ENCODE peak calls at places on chromosomes 6 and 20, in seven cellular contexts. U, Q, Z, A, B, C and T are unnamed samples.

GRCh38 chr20:44967207-44967807 is 995 bp downstream of the STK4 start:
- DNase-seq in U (no peak), Q (peak; percentile 64), Z (peak; percentile 76), A (no peak), B (no peak), C (no peak), T (no peak)

GRCh38 chr20:24651171-24651972 is 181.9 kb downstream of the SYNDIG1 start:
- DNase-seq in U (no peak), Q (no peak), Z (no peak), A (no peak), B (peak; percentile 38), C (no peak), T (no peak)

GRCh38 chr6:137089305-137089704 is 44.5 kb upstream of the IL20RA start:
- DNase-seq in U (no peak), Q (no peak), Z (no peak), A (peak; percentile 11), B (no peak), C (peak; percentile 19), T (no peak)

GRCh38 chr6:15287670-15288069 is 41.8 kb downstream of the JARID2 start:
- DNase-seq in U (no peak), Q (no peak), Z (peak; percentile 82), A (no peak), B (no peak), C (no peak), T (no peak)

GRCh38 chr6:82679232-82679631 is 315.6 kb downstream of the TPBG start:
- DNase-seq in U (no peak), Q (no peak), Z (no peak), A (no peak), B (no peak), C (no peak), T (no peak)

GRCh38 chr20:4592316-4593148 is 129.2 kb upstream of the PRND start:
- DNase-seq in U (peak; percentile 41), Q (peak; percentile 57), Z (peak; percentile 18), A (peak; percentile 63), B (peak; percentile 67), C (peak; percentile 73), T (peak; percentile 60)

GRCh38 chr6:111842891-111843290 is 30.4 kb downstream of the FYN start:
- DNase-seq in U (no peak), Q (no peak), Z (no peak), A (no peak), B (no peak), C (peak; percentile 56), T (peak; percentile 3)

GRCh38 chr6:125746731-125747588 is 2.5 kb upstream of the HEY2 start:
- DNase-seq in U (peak; percentile 47), Q (peak; percentile 82), Z (peak; percentile 80), A (no peak), B (peak; percentile 65), C (peak; percentile 85), T (peak; percentile 40)

GRCh38 chr20:64143018-64143801 is 21.0 kb upstream of the MYT1 start:
- DNase-seq in U (no peak), Q (no peak), Z (no peak), A (no peak), B (no peak), C (no peak), T (peak; percentile 41)

GRCh38 chr6:51339728-51340127 is 521.1 kb downstream of the TFAP2B start:
- DNase-seq in U (no peak), Q (no peak), Z (no peak), A (no peak), B (peak; percentile 28), C (no peak), T (no peak)

GRCh38 chr6:24667378-24667803 is 514 bp downstream of the ACOT13 start:
- DNase-seq in U (no peak), Q (no peak), Z (peak; percentile 31), A (no peak), B (peak; percentile 61), C (peak; percentile 20), T (peak; percentile 65)

GRCh38 chr6:138736640-138737039 is 36.9 kb upstream of the CCDC28A start:
- DNase-seq in U (no peak), Q (no peak), Z (no peak), A (no peak), B (no peak), C (no peak), T (no peak)

GRCh38 chr6:22330941-22331340 is 34.1 kb upstream of the PRL start:
- DNase-seq in U (no peak), Q (no peak), Z (no peak), A (no peak), B (no peak), C (no peak), T (no peak)

GRCh38 chr6:131978522-131978921 is 27.4 kb upstream of the CCN2 start:
- DNase-seq in U (no peak), Q (no peak), Z (no peak), A (no peak), B (no peak), C (no peak), T (no peak)

GRCh38 chr20:43744121-43744520 is 17.3 kb upstream of the GTSF1L start:
- DNase-seq in U (no peak), Q (no peak), Z (no peak), A (peak; percentile 87), B (no peak), C (no peak), T (no peak)

GRCh38 chr6:89144358-89145041 is 1.4 kb upstream of the PM20D2 start:
- DNase-seq in U (no peak), Q (no peak), Z (peak; percentile 61), A (peak; percentile 20), B (no peak), C (no peak), T (no peak)

GRCh38 chr20:25309395-25310267 is 61.7 kb downstream of the PYGB start:
- DNase-seq in U (no peak), Q (no peak), Z (no peak), A (no peak), B (peak; percentile 85), C (no peak), T (no peak)

GRCh38 chr6:136525586-136526195 is 24.5 kb downstream of the MAP7 start:
- DNase-seq in U (no peak), Q (no peak), Z (no peak), A (peak; percentile 69), B (no peak), C (no peak), T (no peak)

GRCh38 chr20:17460119-17460518 is 71.1 kb downstream of the BFSP1 start:
- DNase-seq in U (no peak), Q (no peak), Z (no peak), A (no peak), B (no peak), C (no peak), T (no peak)

GRCh38 chr6:42440027-42440426 is 11.7 kb downstream of the TRERF1 start:
- DNase-seq in U (no peak), Q (no peak), Z (no peak), A (no peak), B (no peak), C (peak; percentile 75), T (no peak)

GRCh38 chr6:44431118-44431725 is 43.7 kb downstream of the CDC5L start:
- DNase-seq in U (no peak), Q (peak; percentile 64), Z (peak; percentile 59), A (peak; percentile 23), B (peak; percentile 41), C (peak; percentile 59), T (peak; percentile 49)

GRCh38 chr6:30063315-30063714 is 2.2 kb downstream of the POLR1H start:
- DNase-seq in U (no peak), Q (no peak), Z (no peak), A (no peak), B (no peak), C (no peak), T (no peak)

GRCh38 chr6:167299641-167300308 is 8.7 kb downstream of the UNC93A start:
- DNase-seq in U (no peak), Q (no peak), Z (no peak), A (no peak), B (no peak), C (no peak), T (no peak)